ENCODE peak calls at places on chromosome 12, in six cellular contexts. One of them, this sample, is unnamed.

GRCh38 chr12:62205348-62205747 is 54.9 kb upstream of the USP15 start:
- ATAC-seq in HepG2: peak; percentile 97
- ATAC-seq in A549: no peak
- ATAC-seq in K562: no peak
- ATAC-seq in GM12878: no peak
- ATAC-seq in upper lobe of left lung: no peak
- ATAC-seq in this sample: no peak

GRCh38 chr12:64587447-64587846 is 22.8 kb upstream of the RASSF3 start:
- ATAC-seq in upper lobe of left lung: no peak
- ATAC-seq in GM12878: no peak
- ATAC-seq in HepG2: no peak
- ATAC-seq in K562: peak; percentile 69
- ATAC-seq in A549: no peak
- ATAC-seq in this sample: no peak

GRCh38 chr12:52708010-52708409 is 4.7 kb upstream of the KRT77 start:
- ATAC-seq in A549: no peak
- ATAC-seq in upper lobe of left lung: no peak
- ATAC-seq in K562: peak; percentile 94
- ATAC-seq in HepG2: no peak
- ATAC-seq in GM12878: no peak
- ATAC-seq in this sample: no peak

GRCh38 chr12:104865080-104865479 is 93.0 kb downstream of the SLC41A2 start:
- ATAC-seq in K562: no peak
- ATAC-seq in upper lobe of left lung: no peak
- ATAC-seq in HepG2: no peak
- ATAC-seq in GM12878: peak; percentile 93
- ATAC-seq in A549: no peak
- ATAC-seq in this sample: no peak

GRCh38 chr12:68222336-68222735 is 3.3 kb downstream of the IL26 start:
- ATAC-seq in A549: peak; percentile 62
- ATAC-seq in upper lobe of left lung: no peak
- ATAC-seq in GM12878: peak; percentile 18
- ATAC-seq in HepG2: no peak
- ATAC-seq in K562: no peak
- ATAC-seq in this sample: no peak

GRCh38 chr12:29402437-29402836 is 21.5 kb upstream of the ERGIC2 start:
- ATAC-seq in K562: no peak
- ATAC-seq in A549: no peak
- ATAC-seq in GM12878: no peak
- ATAC-seq in HepG2: no peak
- ATAC-seq in upper lobe of left lung: no peak
- ATAC-seq in this sample: no peak

GRCh38 chr12:111424189-111424792 is 18.6 kb downstream of the SH2B3 start:
- ATAC-seq in upper lobe of left lung: no peak
- ATAC-seq in GM12878: no peak
- ATAC-seq in A549: no peak
- ATAC-seq in HepG2: peak; percentile 9
- ATAC-seq in K562: no peak
- ATAC-seq in this sample: no peak

GRCh38 chr12:132488127-132489077 is 1.5 kb upstream of the FBRSL1 start:
- ATAC-seq in HepG2: peak; percentile 12
- ATAC-seq in K562: peak; percentile 52
- ATAC-seq in upper lobe of left lung: peak; percentile 43
- ATAC-seq in GM12878: peak; percentile 3
- ATAC-seq in A549: no peak
- ATAC-seq in this sample: peak; percentile 26

GRCh38 chr12:4562034-4562657 is at the start of gene DYRK4:
- ATAC-seq in HepG2: peak; percentile 99
- ATAC-seq in K562: peak; percentile 99
- ATAC-seq in upper lobe of left lung: peak; percentile 89
- ATAC-seq in GM12878: no peak
- ATAC-seq in A549: no peak
- ATAC-seq in this sample: peak; percentile 88

GRCh38 chr12:20445693-20446092 is 77.4 kb downstream of the PDE3A start:
- ATAC-seq in K562: no peak
- ATAC-seq in A549: no peak
- ATAC-seq in upper lobe of left lung: no peak
- ATAC-seq in GM12878: no peak
- ATAC-seq in HepG2: no peak
- ATAC-seq in this sample: peak; percentile 59

GRCh38 chr12:28925726-28926376 is 223.2 kb upstream of the FAR2 start:
- ATAC-seq in HepG2: no peak
- ATAC-seq in GM12878: no peak
- ATAC-seq in A549: no peak
- ATAC-seq in upper lobe of left lung: no peak
- ATAC-seq in K562: no peak
- ATAC-seq in this sample: peak; percentile 90

GRCh38 chr12:76847260-76847659 is 31.6 kb downstream of the CSRP2 start:
- ATAC-seq in K562: no peak
- ATAC-seq in A549: no peak
- ATAC-seq in upper lobe of left lung: no peak
- ATAC-seq in HepG2: no peak
- ATAC-seq in GM12878: no peak
- ATAC-seq in this sample: no peak

GRCh38 chr12:124188561-124189405 is 106.1 kb upstream of the RFLNA start:
- ATAC-seq in K562: no peak
- ATAC-seq in HepG2: peak; percentile 86
- ATAC-seq in GM12878: no peak
- ATAC-seq in upper lobe of left lung: no peak
- ATAC-seq in A549: no peak
- ATAC-seq in this sample: no peak

GRCh38 chr12:22437031-22437806 is 102.7 kb upstream of the ST8SIA1 start:
- ATAC-seq in HepG2: peak; percentile 53
- ATAC-seq in A549: peak; percentile 43
- ATAC-seq in K562: no peak
- ATAC-seq in GM12878: no peak
- ATAC-seq in upper lobe of left lung: no peak
- ATAC-seq in this sample: no peak

GRCh38 chr12:116598341-116599284 is 39.4 kb downstream of the MAP1LC3B2 start:
- ATAC-seq in HepG2: peak; percentile 56
- ATAC-seq in A549: no peak
- ATAC-seq in K562: peak; percentile 70
- ATAC-seq in upper lobe of left lung: no peak
- ATAC-seq in GM12878: no peak
- ATAC-seq in this sample: peak; percentile 1

GRCh38 chr12:46774011-46774633 is 51.7 kb downstream of the SLC38A4 start:
- ATAC-seq in GM12878: no peak
- ATAC-seq in HepG2: no peak
- ATAC-seq in upper lobe of left lung: no peak
- ATAC-seq in K562: no peak
- ATAC-seq in A549: no peak
- ATAC-seq in this sample: no peak

GRCh38 chr12:72522411-72522810 is 250.2 kb downstream of the TRHDE start:
- ATAC-seq in GM12878: no peak
- ATAC-seq in A549: no peak
- ATAC-seq in HepG2: no peak
- ATAC-seq in K562: no peak
- ATAC-seq in upper lobe of left lung: no peak
- ATAC-seq in this sample: no peak

GRCh38 chr12:53174881-53175491 is 5.5 kb upstream of the ZNF740 start:
- ATAC-seq in GM12878: peak; percentile 48
- ATAC-seq in HepG2: peak; percentile 94
- ATAC-seq in upper lobe of left lung: peak; percentile 65
- ATAC-seq in A549: peak; percentile 88
- ATAC-seq in K562: peak; percentile 53
- ATAC-seq in this sample: peak; percentile 42

GRCh38 chr12:11863988-11864387 is 206.8 kb upstream of the BCL2L14 start:
- ATAC-seq in HepG2: no peak
- ATAC-seq in GM12878: no peak
- ATAC-seq in A549: no peak
- ATAC-seq in K562: no peak
- ATAC-seq in upper lobe of left lung: peak; percentile 70
- ATAC-seq in this sample: peak; percentile 53

GRCh38 chr12:121053706-121054105 is 14.7 kb upstream of the OASL start:
- ATAC-seq in HepG2: no peak
- ATAC-seq in upper lobe of left lung: no peak
- ATAC-seq in GM12878: no peak
- ATAC-seq in K562: no peak
- ATAC-seq in A549: no peak
- ATAC-seq in this sample: no peak

GRCh38 chr12:6963016-6963731 is 7.3 kb downstream of the PHB2 start:
- ATAC-seq in K562: no peak
- ATAC-seq in HepG2: no peak
- ATAC-seq in GM12878: no peak
- ATAC-seq in upper lobe of left lung: peak; percentile 92
- ATAC-seq in A549: no peak
- ATAC-seq in this sample: no peak
- TF ChIP-seq EP300 in K562: no peak
- TF ChIP-seq EP300 in HepG2: no peak
- TF ChIP-seq EP300 in GM12878: no peak
- TF ChIP-seq EP300 in upper lobe of left lung: no peak
- TF ChIP-seq EP300 in A549: no peak
- TF ChIP-seq EP300 in this sample: no peak

DNA sequence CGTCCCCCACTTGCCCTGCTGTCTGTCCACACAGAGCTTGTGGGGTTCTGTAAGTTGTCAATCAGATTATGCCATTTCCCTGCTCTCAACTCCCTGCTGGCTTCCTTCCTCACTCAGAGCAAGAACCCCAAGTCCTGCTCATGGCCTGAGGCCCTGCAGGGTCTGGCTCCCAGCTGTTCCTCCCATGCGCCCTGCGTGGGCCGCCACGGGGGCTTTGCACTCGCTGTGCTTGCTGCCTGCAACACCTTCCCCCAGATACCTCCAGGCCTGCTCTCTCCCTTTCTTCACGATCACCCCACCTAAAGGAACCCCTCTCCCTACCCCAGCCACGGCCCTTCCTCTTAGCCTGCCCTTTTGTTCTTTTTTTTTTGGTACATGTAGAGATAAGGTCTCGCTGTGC is 234.6 kb downstream of the AACS start:
- ATAC-seq in HepG2: no peak
- ATAC-seq in K562: no peak
- ATAC-seq in upper lobe of left lung: no peak
- ATAC-seq in GM12878: no peak
- ATAC-seq in A549: peak; percentile 16
- ATAC-seq in this sample: no peak
- H3K9me3 ChIP-seq in HepG2: no peaks in the 10 kb centered on the region
- H3K9me3 ChIP-seq in K562: no peaks in the 10 kb centered on the region
- H3K9me3 ChIP-seq in upper lobe of left lung: no peaks in the 10 kb centered on the region
- H3K9me3 ChIP-seq in GM12878: no peaks in the 10 kb centered on the region
- H3K9me3 ChIP-seq in A549: no peaks in the 10 kb centered on the region
- H3K9me3 ChIP-seq in this sample: no peaks in the 10 kb centered on the region

DNA sequence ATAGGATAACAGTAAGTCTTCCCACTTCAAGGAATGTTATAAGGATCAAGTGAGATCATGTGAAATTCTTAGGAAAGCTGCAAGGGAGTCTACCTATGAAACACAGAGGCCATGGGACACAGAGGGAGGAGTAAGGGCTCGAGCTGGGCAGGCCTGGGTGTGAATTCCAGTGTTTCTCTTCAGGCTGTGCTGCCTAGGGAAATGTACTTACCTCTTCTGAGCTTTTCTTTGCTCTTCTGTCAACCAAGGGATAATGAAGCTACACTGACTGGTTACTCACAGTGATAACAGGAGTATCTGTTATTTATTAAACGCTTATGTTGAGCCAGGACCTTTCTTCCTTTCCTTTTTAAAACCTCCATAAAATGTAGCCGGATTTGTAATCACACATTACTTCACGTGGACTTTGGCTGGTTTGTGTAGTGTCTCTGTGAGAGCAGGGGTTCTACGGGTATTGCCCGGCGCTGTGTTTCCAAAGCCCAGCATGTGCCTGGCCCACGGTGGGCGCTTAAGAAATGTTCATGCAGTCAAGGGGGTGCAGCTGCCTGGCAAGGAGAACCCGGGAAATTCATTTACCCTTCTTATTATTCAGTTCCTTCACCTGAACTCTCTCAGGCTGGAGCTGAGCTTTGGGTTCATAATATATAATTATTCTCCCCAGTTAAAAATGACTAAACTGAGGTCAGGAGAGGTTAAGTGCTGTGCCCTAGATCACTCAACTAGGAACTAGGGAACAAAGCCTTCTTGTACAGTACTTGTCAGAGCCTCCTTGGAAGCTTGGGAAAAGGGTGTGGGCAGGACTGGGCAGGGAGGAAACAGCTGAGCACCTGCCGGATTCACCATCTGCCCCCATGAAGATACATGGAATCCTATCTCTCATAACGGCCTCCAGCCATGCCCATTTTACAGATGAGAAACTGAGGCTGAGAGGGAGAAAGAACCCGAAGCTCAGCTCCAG is 214.2 kb downstream of the CACNA1C start:
- ATAC-seq in HepG2: peak; percentile 81
- ATAC-seq in A549: no peak
- ATAC-seq in K562: no peak
- ATAC-seq in upper lobe of left lung: no peak
- ATAC-seq in GM12878: no peak
- ATAC-seq in this sample: no peak
- TF ChIP-seq EP300 in HepG2: no peak
- TF ChIP-seq EP300 in A549: no peak
- TF ChIP-seq EP300 in K562: no peak
- TF ChIP-seq EP300 in upper lobe of left lung: no peak
- TF ChIP-seq EP300 in GM12878: no peak
- TF ChIP-seq EP300 in this sample: no peak

DNA sequence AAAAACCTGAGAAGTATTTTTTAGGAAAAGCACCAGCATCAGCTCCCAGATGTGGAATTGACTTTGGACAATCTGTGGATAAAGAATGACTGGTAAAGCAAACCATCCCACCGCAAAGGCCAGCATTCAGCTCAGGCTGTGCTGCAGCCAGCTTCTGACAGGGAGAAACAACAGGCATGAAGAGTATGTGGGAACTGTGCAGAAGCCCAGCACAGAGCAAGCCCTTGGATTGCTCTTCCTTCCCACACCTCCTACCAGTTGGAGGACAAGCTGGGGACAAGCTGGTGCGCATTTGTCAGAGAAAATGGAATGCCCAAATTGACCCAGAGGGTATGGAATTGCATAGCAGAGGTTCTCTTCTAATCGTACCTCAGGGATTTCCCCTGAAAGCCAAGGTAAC is 228.1 kb downstream of the ANO2 start:
- ATAC-seq in upper lobe of left lung: no peak
- ATAC-seq in GM12878: no peak
- ATAC-seq in HepG2: no peak
- ATAC-seq in K562: no peak
- ATAC-seq in A549: no peak
- ATAC-seq in this sample: no peak
- H3K9me3 ChIP-seq in upper lobe of left lung: no peaks in the 10 kb centered on the region
- H3K9me3 ChIP-seq in GM12878: no peaks in the 10 kb centered on the region
- H3K9me3 ChIP-seq in HepG2: no peaks in the 10 kb centered on the region
- H3K9me3 ChIP-seq in K562: no peaks in the 10 kb centered on the region
- H3K9me3 ChIP-seq in A549: no peaks in the 10 kb centered on the region
- H3K9me3 ChIP-seq in this sample: no peaks in the 10 kb centered on the region